ENCODE peak calls at places on chromosomes 12 and 14, in nine cellular contexts. B, I, F, M, V, U, E, G and X are unnamed samples.

GRCh38 chr12:107399061-107399460 is 286.5 kb upstream of the PWP1 start:
- DNase-seq in I (no peak), E (no peak), G (peak), F (peak), B (peak), M (peak), V (no peak), U (no peak), X (no peak)

GRCh38 chr12:48973531-48973930 is 2.0 kb upstream of the WNT10B start:
- DNase-seq in U (peak), E (no peak), F (no peak), I (no peak), V (no peak), G (peak), B (no peak), M (no peak), X (no peak)

GRCh38 chr14:58467575-58467974 is 40.1 kb downstream of the KIAA0586 start:
- DNase-seq in V (no peak), I (no peak), G (no peak), M (no peak), B (no peak), U (no peak), F (no peak), E (no peak), X (no peak)

GRCh38 chr12:62537544-62537943 is 70.9 kb downstream of the MON2 start:
- DNase-seq in G (peak), E (no peak), V (peak), B (no peak), M (peak), F (peak), U (no peak), I (peak), X (peak)

GRCh38 chr12:123398177-123398916 is 14.4 kb downstream of the KMT5A start:
- DNase-seq in F (peak), V (no peak), E (no peak), I (peak), M (peak), B (no peak), U (peak), G (peak), X (peak)

GRCh38 chr14:92440345-92441003 is 73.1 kb upstream of the RIN3 start:
- DNase-seq in F (no peak), G (no peak), I (no peak), B (no peak), E (no peak), M (no peak), V (no peak), U (no peak), X (no peak)

GRCh38 chr14:29458547-29458946 is 469.1 kb downstream of the PRKD1 start:
- DNase-seq in V (no peak), B (no peak), M (peak), E (no peak), U (no peak), I (no peak), G (peak), F (no peak), X (no peak)

GRCh38 chr12:89346741-89347324 is 5.5 kb downstream of the DUSP6 start:
- DNase-seq in M (peak), B (peak), F (peak), G (peak), V (peak), E (peak), I (no peak), U (peak), X (peak)

GRCh38 chr12:107500310-107500709 is 185.3 kb upstream of the PWP1 start:
- DNase-seq in B (no peak), M (no peak), E (no peak), V (no peak), G (no peak), I (no peak), F (no peak), U (no peak), X (no peak)

GRCh38 chr14:90034835-90035525 is 26.8 kb upstream of the KCNK13 start:
- DNase-seq in B (no peak), I (no peak), M (no peak), E (no peak), G (no peak), F (no peak), V (no peak), U (no peak), X (no peak)

GRCh38 chr12:51922762-51923505 is 15.6 kb downstream of the ACVRL1 start:
- DNase-seq in V (no peak), I (peak), G (peak), E (peak), M (peak), B (peak), F (peak), U (no peak), X (peak)

GRCh38 chr12:90497923-90498545 is 456.9 kb downstream of the CCER1 start:
- DNase-seq in I (no peak), G (no peak), M (no peak), V (no peak), E (no peak), U (no peak), F (no peak), B (no peak), X (no peak)

GRCh38 chr12:1443421-1444141 is 150.8 kb downstream of the FBXL14 start:
- DNase-seq in V (peak), E (no peak), M (peak), F (peak), B (no peak), U (no peak), I (no peak), G (peak), X (no peak)

GRCh38 chr12:13380297-13380696 is 183.8 kb downstream of the EMP1 start:
- DNase-seq in V (no peak), B (no peak), U (no peak), I (no peak), M (no peak), E (no peak), F (no peak), G (no peak), X (no peak)

GRCh38 chr12:89353188-89353822 is 1.0 kb upstream of the DUSP6 start:
- DNase-seq in E (peak), V (peak), U (peak), F (peak), B (peak), I (peak), G (peak), M (peak), X (peak)

GRCh38 chr14:101991336-101991735 is 27.0 kb downstream of the DYNC1H1 start:
- DNase-seq in V (no peak), F (no peak), B (no peak), G (no peak), I (no peak), E (no peak), M (no peak), U (no peak), X (no peak)

GRCh38 chr14:50531595-50532501 is 521 bp downstream of the MAP4K5 start:
- DNase-seq in U (peak), M (peak), I (peak), G (peak), B (peak), F (peak), V (peak), E (peak), X (peak)

GRCh38 chr14:24185741-24186140 is 2.9 kb downstream of the IPO4 start:
- DNase-seq in B (no peak), G (no peak), V (no peak), F (no peak), E (no peak), I (no peak), M (no peak), U (no peak), X (no peak)

GRCh38 chr12:119446459-119446858 is 111.9 kb downstream of the CCDC60 start:
- DNase-seq in M (no peak), E (no peak), F (no peak), V (no peak), I (no peak), U (no peak), B (no peak), G (no peak), X (no peak)

GRCh38 chr12:75704664-75705063 is 193.3 kb upstream of the KRR1 start:
- DNase-seq in F (no peak), I (no peak), V (no peak), M (peak), B (no peak), G (no peak), U (no peak), E (no peak), X (no peak)

DNA sequence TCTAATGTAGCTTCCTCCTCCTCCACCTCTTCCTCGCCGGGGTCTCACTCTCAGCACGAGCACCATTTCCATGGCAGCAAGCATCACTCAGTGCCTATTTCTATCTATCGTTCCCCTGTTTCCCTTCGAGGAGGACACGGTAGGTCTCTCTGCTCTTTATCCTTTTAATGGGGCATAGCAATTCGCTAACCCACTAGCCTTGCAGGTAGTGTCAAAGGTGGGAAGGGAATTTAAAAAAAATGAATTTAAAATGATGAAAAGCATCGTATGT is 931.0 kb downstream of the DIO2 start:
- DNase-seq in I (no peak), U (no peak), M (no peak), F (no peak), B (no peak), E (no peak), G (no peak), V (no peak), X (no peak)
- H3K4me3 ChIP-seq in I (peak), U (peak), M (peak), F (no peak), B (peak), E (no peak), G (no peak), V (peak), X (peak)

GRCh38 chr12:67456281-67456918 is 187.2 kb downstream of the CAND1 start:
- DNase-seq in V (no peak), F (peak), G (peak), E (no peak), U (no peak), I (no peak), B (no peak), M (peak), X (no peak)

GRCh38 chr12:67455236-67455635 is 186.1 kb downstream of the CAND1 start:
- DNase-seq in I (no peak), G (no peak), F (no peak), M (no peak), U (no peak), E (no peak), B (no peak), V (peak), X (peak)

GRCh38 chr12:67452119-67452805 is 183.1 kb downstream of the CAND1 start:
- DNase-seq in F (no peak), M (no peak), I (no peak), G (no peak), E (no peak), U (no peak), B (no peak), V (no peak), X (no peak)

GRCh38 chr12:67451206-67451605 is 182.0 kb downstream of the CAND1 start:
- DNase-seq in V (no peak), M (no peak), B (no peak), G (no peak), U (no peak), I (no peak), E (no peak), F (no peak), X (no peak)

DNA sequence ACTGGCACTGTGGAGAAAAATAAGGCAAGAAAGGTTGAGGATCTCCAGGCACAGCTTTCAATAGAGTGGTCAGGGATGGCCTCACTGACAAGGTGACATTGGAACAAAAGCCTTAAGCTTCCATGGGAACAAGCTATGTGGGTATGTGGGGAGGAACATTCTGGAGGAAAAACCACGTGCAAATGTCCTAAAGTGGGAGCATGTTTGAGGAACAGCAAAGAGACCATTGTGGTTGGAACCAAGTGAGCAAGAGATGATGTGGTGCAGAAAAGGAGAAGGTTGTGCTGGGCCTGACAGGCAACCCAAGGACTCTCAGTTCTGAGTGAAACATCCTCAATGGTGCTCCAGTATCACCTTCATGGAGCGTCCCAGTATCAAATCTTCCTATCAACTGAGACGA is 184.0 kb downstream of the CAND1 start:
- DNase-seq in I (no peak), E (no peak), G (no peak), B (no peak), V (no peak), F (no peak), M (no peak), U (no peak), X (no peak)
- H3K4me3 ChIP-seq in I (no peak), E (no peak), G (no peak), B (no peak), V (no peak), F (no peak), M (no peak), U (no peak), X (no peak)

DNA sequence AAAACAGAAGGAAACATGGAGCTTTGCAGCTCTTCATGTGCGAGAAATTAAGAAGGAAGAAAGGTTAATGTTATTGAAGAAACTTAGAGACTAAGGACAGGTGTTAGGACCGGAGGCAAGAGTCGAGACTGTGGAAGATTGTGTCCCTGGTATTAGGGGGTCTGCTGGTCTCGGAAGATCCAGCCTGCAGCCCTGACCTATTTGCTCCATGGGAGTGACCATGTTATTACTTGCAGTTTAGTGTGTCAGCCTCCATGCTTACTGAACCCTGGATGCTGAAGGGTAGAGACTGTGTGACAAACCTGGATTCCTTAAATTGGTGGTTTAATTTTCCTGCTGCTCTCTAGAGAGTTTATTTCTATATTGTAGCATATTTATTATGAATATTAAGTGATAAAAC is 580.6 kb downstream of the NOVA1 start:
- DNase-seq in U (no peak), G (no peak), F (no peak), I (no peak), V (no peak), M (no peak), B (peak), E (no peak), X (no peak)
- H3K4me3 ChIP-seq in U (no peak), G (no peak), F (no peak), I (no peak), V (no peak), M (no peak), B (peak), E (no peak), X (no peak)

DNA sequence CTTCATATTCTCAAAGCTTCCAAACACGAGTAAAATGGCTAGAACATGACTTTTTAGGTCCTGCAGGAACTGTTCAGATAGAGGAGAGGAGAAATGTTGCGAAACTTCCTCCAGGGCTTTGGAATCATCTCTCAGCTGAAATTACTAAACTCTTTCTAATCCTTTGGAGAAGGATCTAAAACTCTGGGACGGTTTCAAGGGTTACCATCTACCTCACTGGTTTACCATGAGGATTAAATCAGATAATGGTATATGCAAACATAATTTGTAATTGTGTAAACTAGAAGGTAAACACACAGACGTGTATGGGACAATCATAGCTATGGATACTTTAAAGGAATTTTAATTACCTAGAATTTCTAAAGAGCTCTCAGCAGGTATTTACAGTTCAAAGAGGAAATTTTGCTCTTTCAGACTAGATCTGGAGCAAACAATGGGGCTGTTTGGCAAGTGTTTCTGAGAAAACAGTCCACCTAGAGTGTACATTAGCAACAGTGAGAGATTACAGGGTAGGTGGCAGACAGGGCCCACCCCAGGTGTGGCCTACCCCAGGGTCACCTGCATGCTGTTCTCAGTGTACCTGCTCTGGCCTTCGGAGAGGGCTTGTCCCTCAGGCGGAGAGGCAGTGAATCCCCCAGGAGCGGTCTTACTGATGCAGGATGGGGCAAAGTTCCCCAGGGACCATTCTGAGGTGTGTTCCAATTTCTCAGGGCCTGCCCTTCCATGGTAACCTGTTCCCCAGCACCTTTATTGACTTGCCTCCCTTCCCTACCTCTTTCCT is 124.7 kb upstream of the MAX start:
- DNase-seq in G (peak), U (no peak), I (no peak), F (peak), E (no peak), V (no peak), M (no peak), B (no peak), X (no peak)
- H3K4me3 ChIP-seq in G (no peak), U (no peak), I (no peak), F (no peak), E (no peak), V (no peak), M (no peak), B (no peak), X (no peak)